ENCODE peak calls at places on chromosomes 2 and 18, in four cellular contexts. One of them, this sample, is unnamed.

GRCh38 chr2:109275120-109276040 is 146.4 kb downstream of the SH3RF3 start:
- DNase-seq in IMR-90: no peak
- DNase-seq in trophoblast cell: no peak
- DNase-seq in mesenchymal stem cell: no peak
- DNase-seq in this sample: no peak

GRCh38 chr2:128260239-128261138 is 58.2 kb downstream of the HS6ST1 start:
- DNase-seq in IMR-90: peak
- DNase-seq in trophoblast cell: peak
- DNase-seq in mesenchymal stem cell: peak
- DNase-seq in this sample: peak

GRCh38 chr2:213806125-213806726 is 522.0 kb downstream of the SPAG16 start:
- DNase-seq in IMR-90: peak
- DNase-seq in trophoblast cell: no peak
- DNase-seq in mesenchymal stem cell: peak
- DNase-seq in this sample: no peak

GRCh38 chr2:69685321-69686048 is 41.9 kb upstream of the AAK1 start:
- DNase-seq in IMR-90: peak
- DNase-seq in trophoblast cell: no peak
- DNase-seq in mesenchymal stem cell: no peak
- DNase-seq in this sample: no peak

GRCh38 chr2:159946326-159946992 is 116.0 kb downstream of the PLA2R1 start:
- DNase-seq in IMR-90: peak
- DNase-seq in trophoblast cell: no peak
- DNase-seq in mesenchymal stem cell: no peak
- DNase-seq in this sample: no peak

GRCh38 chr2:236178921-236179652 is 10.9 kb upstream of the GBX2 start:
- DNase-seq in IMR-90: no peak
- DNase-seq in trophoblast cell: no peak
- DNase-seq in mesenchymal stem cell: peak
- DNase-seq in this sample: peak

GRCh38 chr18:11163668-11164067 is 14.3 kb upstream of the PIEZO2 start:
- DNase-seq in IMR-90: peak
- DNase-seq in trophoblast cell: no peak
- DNase-seq in mesenchymal stem cell: peak
- DNase-seq in this sample: no peak

GRCh38 chr2:157107460-157107859 is 150.0 kb upstream of the GALNT5 start:
- DNase-seq in IMR-90: no peak
- DNase-seq in trophoblast cell: no peak
- DNase-seq in mesenchymal stem cell: no peak
- DNase-seq in this sample: no peak

GRCh38 chr2:58891828-58892366 is 650.8 kb upstream of the FANCL start:
- DNase-seq in IMR-90: no peak
- DNase-seq in trophoblast cell: no peak
- DNase-seq in mesenchymal stem cell: no peak
- DNase-seq in this sample: no peak

GRCh38 chr2:50951416-50951815 is 80.5 kb downstream of the NRXN1 start:
- DNase-seq in IMR-90: peak
- DNase-seq in trophoblast cell: no peak
- DNase-seq in mesenchymal stem cell: no peak
- DNase-seq in this sample: no peak

GRCh38 chr18:78753240-78753639 is 226.4 kb upstream of the SALL3 start:
- DNase-seq in IMR-90: no peak
- DNase-seq in trophoblast cell: no peak
- DNase-seq in mesenchymal stem cell: no peak
- DNase-seq in this sample: no peak

GRCh38 chr2:128525653-128526052 is 207.0 kb upstream of the HS6ST1 start:
- DNase-seq in IMR-90: peak
- DNase-seq in trophoblast cell: no peak
- DNase-seq in mesenchymal stem cell: no peak
- DNase-seq in this sample: no peak

GRCh38 chr2:50444286-50444685 is 587.6 kb downstream of the NRXN1 start:
- DNase-seq in IMR-90: no peak
- DNase-seq in trophoblast cell: no peak
- DNase-seq in mesenchymal stem cell: peak
- DNase-seq in this sample: no peak

GRCh38 chr2:224958873-224959272 is 83.4 kb downstream of the DOCK10 start:
- DNase-seq in IMR-90: no peak
- DNase-seq in trophoblast cell: no peak
- DNase-seq in mesenchymal stem cell: no peak
- DNase-seq in this sample: no peak

GRCh38 chr2:224957540-224958465 is 84.5 kb downstream of the DOCK10 start:
- DNase-seq in IMR-90: no peak
- DNase-seq in trophoblast cell: no peak
- DNase-seq in mesenchymal stem cell: no peak
- DNase-seq in this sample: no peak

GRCh38 chr2:224956706-224957105 is 85.6 kb downstream of the DOCK10 start:
- DNase-seq in IMR-90: no peak
- DNase-seq in trophoblast cell: no peak
- DNase-seq in mesenchymal stem cell: no peak
- DNase-seq in this sample: no peak

GRCh38 chr2:224954980-224955379 is 87.3 kb downstream of the DOCK10 start:
- DNase-seq in IMR-90: no peak
- DNase-seq in trophoblast cell: no peak
- DNase-seq in mesenchymal stem cell: no peak
- DNase-seq in this sample: no peak

GRCh38 chr2:224958466-224958857 is 83.8 kb downstream of the DOCK10 start:
- DNase-seq in IMR-90: peak
- DNase-seq in trophoblast cell: no peak
- DNase-seq in mesenchymal stem cell: no peak
- DNase-seq in this sample: no peak
- H3K4me3 ChIP-seq in IMR-90: no peak
- H3K4me3 ChIP-seq in trophoblast cell: no peak
- H3K4me3 ChIP-seq in mesenchymal stem cell: no peak
- H3K4me3 ChIP-seq in this sample: no peak

DNA sequence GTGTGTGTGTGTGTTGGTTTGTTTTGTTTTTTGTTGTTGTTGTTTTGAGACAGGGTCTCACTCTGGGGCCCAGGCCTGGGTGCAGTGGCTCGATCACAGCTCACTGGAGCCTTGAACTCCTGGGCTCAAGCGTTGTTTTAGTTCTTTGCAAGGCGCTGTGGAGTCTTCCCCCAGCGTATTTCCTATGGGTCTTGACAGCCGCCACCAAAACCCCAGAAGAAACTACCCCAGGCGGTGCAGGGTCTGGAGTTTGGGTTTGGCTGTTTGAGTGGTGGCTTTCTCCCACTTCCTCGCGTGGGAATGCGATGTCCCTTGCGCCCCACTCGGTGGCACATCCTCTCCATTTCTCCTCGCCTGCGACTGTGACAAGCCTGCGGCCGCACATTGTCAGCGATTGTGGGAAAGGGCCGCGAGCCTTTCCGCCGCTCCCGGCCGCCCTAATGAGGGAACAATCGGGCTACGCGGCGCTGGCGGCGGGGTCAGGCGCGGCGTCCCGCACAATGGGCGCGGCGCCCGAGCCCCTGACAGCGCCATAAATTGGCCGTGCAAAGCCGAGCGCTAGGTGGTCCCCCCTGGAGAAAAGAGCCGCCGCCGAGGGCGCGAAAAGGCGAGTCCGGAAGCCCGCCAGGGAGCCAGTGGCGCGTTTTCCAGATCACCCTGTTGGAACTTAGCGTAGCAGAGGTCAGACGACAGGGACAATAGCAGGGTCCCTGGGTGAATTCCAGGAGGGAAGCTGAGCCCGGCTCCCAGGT is 194.9 kb upstream of the POU3F3 start:
- DNase-seq in IMR-90: no peak
- DNase-seq in trophoblast cell: no peak
- DNase-seq in mesenchymal stem cell: no peak
- DNase-seq in this sample: peak
- H3K4ac ChIP-seq in IMR-90: no peak
- H3K4ac ChIP-seq in trophoblast cell: no peak
- H3K4ac ChIP-seq in mesenchymal stem cell: no peak
- H3K4ac ChIP-seq in this sample: no peak

GRCh38 chr2:184598313-184599053 is at the start of gene ZNF804A:
- DNase-seq in IMR-90: peak
- DNase-seq in trophoblast cell: peak
- DNase-seq in mesenchymal stem cell: peak
- DNase-seq in this sample: peak

GRCh38 chr2:184597571-184597980 is 753 bp upstream of the ZNF804A start:
- DNase-seq in IMR-90: peak
- DNase-seq in trophoblast cell: peak
- DNase-seq in mesenchymal stem cell: peak
- DNase-seq in this sample: peak

GRCh38 chr2:184597996-184598312 is 375 bp upstream of the ZNF804A start:
- DNase-seq in IMR-90: peak
- DNase-seq in trophoblast cell: no peak
- DNase-seq in mesenchymal stem cell: peak
- DNase-seq in this sample: no peak

GRCh38 chr2:184599875-184600227 is 1.5 kb downstream of the ZNF804A start:
- DNase-seq in IMR-90: peak
- DNase-seq in trophoblast cell: no peak
- DNase-seq in mesenchymal stem cell: no peak
- DNase-seq in this sample: no peak

DNA sequence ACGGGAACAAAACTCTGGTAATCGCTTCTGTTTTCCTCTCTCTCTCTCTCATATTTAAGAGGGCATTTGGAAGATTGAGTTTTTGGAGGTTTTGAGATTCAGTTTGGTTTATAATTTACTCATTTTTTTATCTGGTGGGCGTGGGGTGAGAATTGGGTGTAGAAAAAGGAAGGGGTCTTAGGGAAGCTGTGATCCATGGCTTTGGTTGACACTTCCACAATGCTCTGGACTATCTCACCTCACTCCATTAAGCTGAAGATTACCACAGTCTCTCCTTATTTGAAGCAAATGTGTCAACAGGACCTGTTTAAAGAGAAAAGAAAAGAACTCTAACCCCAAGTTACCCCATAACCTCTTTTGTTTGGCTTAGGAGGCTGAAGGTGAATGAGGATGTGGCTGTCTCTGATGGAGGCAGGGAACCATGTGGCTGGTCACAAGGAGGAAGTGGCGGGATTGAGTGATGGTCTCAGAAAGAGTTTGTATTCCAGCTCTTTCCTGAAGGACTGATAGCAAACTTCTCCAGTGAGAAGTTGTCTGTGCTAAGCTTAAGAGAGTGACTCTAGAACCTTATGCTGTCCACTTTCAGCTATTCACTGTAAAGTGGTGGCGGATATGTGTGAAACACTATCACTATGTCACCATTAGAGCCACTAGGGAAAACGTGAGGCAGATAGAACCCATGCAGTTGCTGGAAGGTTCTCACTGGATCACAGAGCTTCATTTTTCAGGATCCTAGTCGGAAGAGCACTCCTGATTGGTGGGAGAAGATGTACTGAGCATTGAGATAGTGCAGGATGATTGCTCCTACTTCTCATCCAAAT is 935 bp downstream of the ZNF804A start:
- DNase-seq in IMR-90: peak
- DNase-seq in trophoblast cell: no peak
- DNase-seq in mesenchymal stem cell: peak
- DNase-seq in this sample: no peak
- H3K4me3 ChIP-seq in IMR-90: peak
- H3K4me3 ChIP-seq in trophoblast cell: peak
- H3K4me3 ChIP-seq in mesenchymal stem cell: peak
- H3K4me3 ChIP-seq in this sample: peak

DNA sequence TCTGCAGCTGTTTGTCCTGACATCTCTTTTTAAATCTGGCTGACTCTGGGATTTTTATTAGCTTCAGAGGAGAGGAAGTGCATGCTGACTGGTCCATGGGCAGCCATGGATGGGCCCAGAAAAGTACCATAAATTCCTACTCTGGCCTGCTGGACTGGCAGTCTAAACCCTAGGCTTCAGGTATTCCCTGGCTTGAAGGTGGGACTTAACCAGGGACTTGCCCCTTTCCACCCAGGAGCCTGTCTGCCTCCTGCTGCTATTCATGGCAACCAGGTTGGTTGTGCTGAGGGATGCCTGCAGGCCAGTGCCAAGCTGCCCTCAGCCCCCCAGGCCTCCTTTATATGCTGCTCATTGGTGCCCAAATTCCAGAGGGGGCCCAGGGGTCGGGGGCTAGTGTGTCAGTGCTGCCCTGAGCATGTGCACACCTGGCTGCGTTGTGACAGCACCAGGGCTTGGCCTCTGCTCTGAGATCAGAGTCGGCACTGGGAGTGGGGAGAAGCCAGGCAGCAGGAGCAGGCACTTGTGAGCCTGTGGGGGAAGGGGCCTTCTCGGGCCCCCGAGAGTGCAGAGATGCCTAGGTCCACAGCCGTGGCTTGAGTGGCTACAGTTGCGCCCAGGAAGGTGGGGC is 195.7 kb upstream of the TFPI start:
- DNase-seq in IMR-90: no peak
- DNase-seq in trophoblast cell: no peak
- DNase-seq in mesenchymal stem cell: no peak
- DNase-seq in this sample: no peak
- H3K4ac ChIP-seq in IMR-90: no peak
- H3K4ac ChIP-seq in trophoblast cell: no peak
- H3K4ac ChIP-seq in mesenchymal stem cell: no peak
- H3K4ac ChIP-seq in this sample: no peak

DNA sequence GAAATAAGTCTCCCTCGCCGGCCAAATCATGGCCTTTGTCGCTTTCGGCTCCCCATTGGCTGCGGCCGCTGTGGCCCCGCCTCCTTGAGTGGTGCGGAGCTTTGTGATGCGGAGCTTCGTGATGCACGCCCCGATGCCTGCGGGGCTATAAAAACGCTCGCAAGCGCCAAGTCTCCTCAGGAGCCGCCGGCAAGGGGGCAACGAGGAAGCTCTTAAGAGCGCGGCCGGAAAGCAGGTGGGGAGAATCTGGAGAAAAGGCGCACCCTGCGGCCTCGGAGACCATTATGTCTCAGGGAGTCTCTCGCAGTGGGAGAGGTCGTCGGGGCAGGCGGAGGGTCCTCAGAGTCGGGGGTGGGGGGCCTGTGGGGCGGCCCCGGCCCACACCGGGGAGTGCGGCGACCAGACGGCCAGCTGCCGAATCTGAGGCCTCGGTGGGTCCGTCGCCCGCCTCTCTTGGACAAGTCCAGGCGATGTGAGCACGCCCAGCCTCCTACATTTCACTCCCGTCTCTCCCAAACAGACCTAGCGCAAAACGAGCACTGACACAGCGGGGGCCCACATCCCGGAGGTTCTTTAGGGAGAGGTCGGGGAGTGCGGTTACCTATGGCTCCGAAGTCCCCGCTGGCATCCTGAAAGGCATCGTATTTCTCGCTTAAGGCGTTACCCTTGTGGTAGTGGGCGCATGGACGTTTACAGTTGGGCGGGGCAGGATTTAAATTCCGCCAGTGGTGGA is at the start of gene CABYR:
- DNase-seq in IMR-90: peak
- DNase-seq in trophoblast cell: peak
- DNase-seq in mesenchymal stem cell: peak
- DNase-seq in this sample: peak
- H3K4me3 ChIP-seq in IMR-90: peak
- H3K4me3 ChIP-seq in trophoblast cell: peak
- H3K4me3 ChIP-seq in mesenchymal stem cell: peak
- H3K4me3 ChIP-seq in this sample: peak

DNA sequence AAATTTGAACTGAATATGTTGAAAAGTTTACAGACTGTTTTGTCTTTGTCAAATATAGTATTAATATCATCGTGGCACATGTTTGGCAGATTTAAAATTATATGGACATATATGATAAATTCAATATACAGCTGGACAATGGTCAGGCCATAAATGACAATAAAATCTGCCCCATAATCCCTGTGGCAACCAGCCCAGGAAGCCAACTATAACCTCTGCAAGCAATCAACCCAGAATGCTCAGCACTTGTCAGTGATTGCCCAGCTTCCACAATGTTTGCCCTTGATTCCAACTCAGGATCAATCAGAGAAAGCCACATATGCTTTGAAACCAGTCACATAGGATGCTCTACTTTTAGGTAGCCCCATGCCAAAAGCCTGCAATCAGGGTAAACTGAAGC is 671.9 kb downstream of the SUCLG1 start:
- DNase-seq in IMR-90: no peak
- DNase-seq in trophoblast cell: no peak
- DNase-seq in mesenchymal stem cell: no peak
- DNase-seq in this sample: no peak
- H3K4ac ChIP-seq in IMR-90: no peak
- H3K4ac ChIP-seq in trophoblast cell: no peak
- H3K4ac ChIP-seq in mesenchymal stem cell: no peak
- H3K4ac ChIP-seq in this sample: no peak